ENCODE peak calls at places on chromosomes 11 and 22, in four cellular contexts. D is GM12878, C is K562, Z is HepG2. T is an unnamed sample.

GRCh38 chr22:23144926-23145906 is at the start of gene RAB36:
- DNase-seq in C (peak; percentile 100), D (peak; percentile 77), Z (peak; percentile 98), T (peak; percentile 100)

GRCh38 chr11:128455766-128456165 is 131.6 kb downstream of the ETS1 start:
- DNase-seq in D (no peak), Z (no peak), C (no peak), T (no peak)

GRCh38 chr11:119999220-119999619 is 138.7 kb downstream of the TRIM29 start:
- DNase-seq in C (peak; percentile 17), Z (no peak), D (no peak), T (no peak)

GRCh38 chr22:23183107-23183698 is 2.9 kb downstream of the BCR start:
- DNase-seq in Z (peak; percentile 47), D (no peak), C (peak; percentile 92), T (peak; percentile 68)

GRCh38 chr22:38740754-38741153 is 15.0 kb downstream of the SUN2 start:
- DNase-seq in D (no peak), C (no peak), Z (no peak), T (no peak)

GRCh38 chr11:128422576-128423370 is 164.6 kb downstream of the ETS1 start:
- DNase-seq in C (no peak), Z (no peak), D (no peak), T (no peak)

GRCh38 chr11:105377870-105378269 is 232.0 kb upstream of the GRIA4 start:
- DNase-seq in C (no peak), Z (no peak), D (no peak), T (no peak)

GRCh38 chr11:59028105-59028504 is 58.0 kb upstream of the GLYATL1B start:
- DNase-seq in D (no peak), Z (no peak), C (no peak), T (no peak)

GRCh38 chr11:128937480-128937879 is 5.2 kb downstream of the TP53AIP1 start:
- DNase-seq in D (no peak), C (no peak), Z (no peak), T (no peak)

GRCh38 chr11:3093281-3094191 is 36.3 kb upstream of the CARS1 start:
- DNase-seq in C (peak; percentile 28), D (no peak), Z (peak; percentile 21), T (peak; percentile 6)

GRCh38 chr11:32870676-32871075 is 21.9 kb upstream of the QSER1 start:
- DNase-seq in C (peak; percentile 12), Z (no peak), D (no peak), T (peak; percentile 55)

GRCh38 chr11:111797145-111797581 is 31.0 kb upstream of the PPP2R1B start:
- DNase-seq in D (peak; percentile 34), Z (no peak), C (no peak), T (no peak)

GRCh38 chr22:22943521-22944267 is 56.1 kb downstream of the IGLL5 start:
- DNase-seq in D (no peak), Z (no peak), C (peak; percentile 79), T (no peak)

GRCh38 chr22:49152146-49152929 is 675.3 kb downstream of the BRD1 start:
- DNase-seq in C (peak; percentile 14), D (no peak), Z (no peak), T (no peak)

GRCh38 chr11:69828276-69828970 is 9.2 kb upstream of the FGF3 start:
- DNase-seq in D (no peak), C (no peak), Z (no peak), T (no peak)

GRCh38 chr22:37805878-37806277 is 1.9 kb upstream of the GCAT start:
- DNase-seq in Z (no peak), D (no peak), C (no peak), T (no peak)

GRCh38 chr11:116170526-116171120 is 602.2 kb downstream of the BUD13 start:
- DNase-seq in Z (peak; percentile 5), D (no peak), C (peak; percentile 25), T (peak; percentile 32)

GRCh38 chr11:75776546-75776945 is 8.0 kb downstream of the DGAT2 start:
- DNase-seq in D (no peak), Z (no peak), C (no peak), T (no peak)

GRCh38 chr22:49853981-49854791 is 542 bp downstream of the ZBED4 start:
- DNase-seq in Z (no peak), D (no peak), C (peak; percentile 77), T (peak; percentile 37)

GRCh38 chr11:117458275-117459120 is 130.8 kb downstream of the CEP164 start:
- DNase-seq in D (no peak), Z (no peak), C (no peak), T (no peak)

GRCh38 chr22:17597217-17597616 is 31.3 kb downstream of the ATP6V1E1 start:
- DNase-seq in D (no peak), C (no peak), Z (no peak), T (no peak)

GRCh38 chr11:60985991-60986915 is 14.8 kb downstream of the CD6 start:
- DNase-seq in D (no peak), C (no peak), Z (no peak), T (no peak)

GRCh38 chr22:50141891-50142363 is 28.6 kb upstream of the PANX2 start:
- DNase-seq in D (no peak), Z (no peak), C (no peak), T (no peak)

GRCh38 chr11:2884424-2884815 is 1.2 kb downstream of the CDKN1C start:
- DNase-seq in C (peak; percentile 70), D (no peak), Z (no peak), T (peak; percentile 38)

GRCh38 chr22:39674536-39674935 is 104.0 kb downstream of the CACNA1I start:
- DNase-seq in Z (no peak), D (no peak), C (no peak), T (no peak)

GRCh38 chr11:76243648-76244285 is 37.5 kb upstream of the WNT11 start:
- DNase-seq in C (no peak), Z (no peak), D (no peak), T (no peak)

GRCh38 chr11:118283756-118284350 is 19.8 kb upstream of the MPZL2 start:
- DNase-seq in Z (no peak), C (no peak), D (no peak), T (no peak)

GRCh38 chr11:44883277-44883676 is 67.4 kb downstream of the TP53I11 start:
- DNase-seq in D (no peak), C (no peak), Z (no peak), T (no peak)

GRCh38 chr22:35555941-35556547 is 15.4 kb downstream of the RASD2 start:
- DNase-seq in Z (no peak), C (no peak), D (no peak), T (no peak)

GRCh38 chr22:35559354-35560005 is 18.8 kb downstream of the RASD2 start:
- DNase-seq in D (no peak), Z (no peak), C (no peak), T (no peak)

GRCh38 chr22:35556666-35557065 is 16.0 kb downstream of the RASD2 start:
- DNase-seq in D (no peak), C (no peak), Z (no peak), T (no peak)

GRCh38 chr22:35558719-35559118 is 18.1 kb downstream of the RASD2 start:
- DNase-seq in Z (no peak), C (no peak), D (no peak), T (no peak)

GRCh38 chr22:35558031-35558430 is 17.4 kb downstream of the RASD2 start:
- DNase-seq in Z (no peak), C (no peak), D (no peak), T (no peak)
- TF ChIP-seq TARDBP in Z (no peak), C (no peak), D (no peak), T (no peak)

GRCh38 chr11:1853376-1854131 is 670 bp downstream of the LSP1 start:
- DNase-seq in Z (no peak), D (no peak), C (no peak), T (no peak)
- TF ChIP-seq TARDBP in Z (no peak), D (no peak), C (no peak), T (no peak)

DNA sequence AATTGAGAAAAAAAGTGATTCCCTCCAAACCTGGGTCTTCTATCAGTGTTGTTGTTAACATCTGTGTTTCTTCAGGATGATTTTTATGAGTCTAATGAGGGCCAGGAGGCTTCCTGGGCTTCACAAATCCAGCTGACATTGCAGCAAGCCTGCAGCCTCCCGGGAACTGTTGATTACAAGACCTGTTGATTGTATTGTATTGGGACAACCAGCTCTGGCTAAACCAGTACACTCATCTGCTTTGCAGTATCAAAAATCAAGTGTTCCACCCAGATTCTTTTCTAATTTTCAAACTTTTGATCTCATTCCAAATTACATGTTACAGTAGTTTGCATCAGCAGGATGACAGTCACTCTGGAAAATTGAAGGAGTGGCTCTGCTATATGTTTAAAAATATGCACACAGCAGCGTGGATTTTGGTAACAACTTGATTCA is 16.1 kb upstream of the PRSS23 start:
- DNase-seq in D (no peak), C (no peak), Z (no peak), T (no peak)
- TF ChIP-seq TARDBP in D (no peak), C (no peak), Z (no peak), T (no peak)

DNA sequence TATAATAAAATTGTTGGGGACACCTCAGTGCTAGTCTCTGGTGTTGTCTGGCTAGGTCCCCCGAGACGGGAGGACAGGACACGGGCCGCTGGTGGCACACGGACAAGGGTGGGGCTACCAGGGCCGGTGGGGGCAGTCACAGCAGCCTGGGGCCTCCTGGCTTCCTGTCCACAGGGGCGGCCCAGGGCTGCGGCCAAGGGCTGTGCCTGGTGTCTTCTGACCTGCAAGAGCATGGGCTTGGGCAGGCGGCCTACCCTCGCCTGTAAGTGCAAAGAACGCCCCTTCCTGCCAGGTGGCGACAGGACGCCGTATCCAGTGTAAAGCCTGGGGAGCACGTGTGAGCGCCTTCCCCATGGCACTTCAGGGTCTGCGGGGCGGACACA is 3.6 kb downstream of the LRFN4 start:
- DNase-seq in D (no peak), Z (no peak), C (no peak), T (no peak)
- TF ChIP-seq TARDBP in D (no peak), Z (no peak), C (no peak), T (no peak)

GRCh38 chr11:104254347-104254746 is 90.4 kb upstream of the PDGFD start:
- DNase-seq in Z (peak; percentile 24), D (no peak), C (peak; percentile 14), T (peak; percentile 38)
- TF ChIP-seq TARDBP in Z (no peak), D (no peak), C (no peak), T (no peak)

GRCh38 chr22:27895600-27895999 is 23.5 kb downstream of the PITPNB start:
- DNase-seq in C (no peak), D (peak; percentile 76), Z (no peak), T (no peak)

GRCh38 chr22:27892811-27893210 is 26.2 kb downstream of the PITPNB start:
- DNase-seq in C (no peak), Z (peak; percentile 8), D (no peak), T (no peak)

GRCh38 chr22:27888310-27888709 is 30.7 kb downstream of the PITPNB start:
- DNase-seq in Z (no peak), C (no peak), D (no peak), T (no peak)

GRCh38 chr22:27896251-27896650 is 22.8 kb downstream of the PITPNB start:
- DNase-seq in Z (no peak), C (no peak), D (peak; percentile 53), T (no peak)

GRCh38 chr22:27892064-27892463 is 27.0 kb downstream of the PITPNB start:
- DNase-seq in D (no peak), C (no peak), Z (no peak), T (no peak)
- TF ChIP-seq TARDBP in D (no peak), C (no peak), Z (no peak), T (no peak)